ENCODE peak calls at places on chromosomes 4 and X, in six cellular contexts. One of them, this sample, is unnamed.

GRCh38 chrX:43562372-43562771 is 93.7 kb upstream of the MAOA start:
- DNase-seq in GM13976: no peak
- DNase-seq in coronary artery: no peak
- DNase-seq in dorsolateral prefrontal cortex: no peak
- DNase-seq in fibroblast of pulmonary artery: no peak
- DNase-seq in CD4-positive, alpha-beta T cell: no peak
- DNase-seq in this sample: no peak

GRCh38 chrX:67426946-67427345 is 116.9 kb upstream of the AR start:
- DNase-seq in dorsolateral prefrontal cortex: no peak
- DNase-seq in GM13976: no peak
- DNase-seq in coronary artery: no peak
- DNase-seq in fibroblast of pulmonary artery: no peak
- DNase-seq in CD4-positive, alpha-beta T cell: no peak
- DNase-seq in this sample: no peak

GRCh38 chrX:115226929-115227328 is 7.0 kb downstream of the LRCH2 start:
- DNase-seq in coronary artery: no peak
- DNase-seq in fibroblast of pulmonary artery: peak; percentile 25
- DNase-seq in dorsolateral prefrontal cortex: no peak
- DNase-seq in GM13976: no peak
- DNase-seq in CD4-positive, alpha-beta T cell: no peak
- DNase-seq in this sample: no peak

GRCh38 chr4:152039085-152039484 is 278.3 kb upstream of the GATB start:
- DNase-seq in CD4-positive, alpha-beta T cell: no peak
- DNase-seq in coronary artery: no peak
- DNase-seq in dorsolateral prefrontal cortex: no peak
- DNase-seq in fibroblast of pulmonary artery: peak; percentile 39
- DNase-seq in GM13976: no peak
- DNase-seq in this sample: no peak

GRCh38 chr4:154911097-154911496 is 130.0 kb downstream of the RBM46 start:
- DNase-seq in coronary artery: no peak
- DNase-seq in GM13976: no peak
- DNase-seq in CD4-positive, alpha-beta T cell: no peak
- DNase-seq in fibroblast of pulmonary artery: peak; percentile 11
- DNase-seq in dorsolateral prefrontal cortex: no peak
- DNase-seq in this sample: no peak

GRCh38 chr4:10582059-10582686 is 102.4 kb downstream of the CLNK start:
- DNase-seq in CD4-positive, alpha-beta T cell: no peak
- DNase-seq in coronary artery: no peak
- DNase-seq in fibroblast of pulmonary artery: peak; percentile 79
- DNase-seq in GM13976: peak; percentile 27
- DNase-seq in dorsolateral prefrontal cortex: peak; percentile 50
- DNase-seq in this sample: peak; percentile 43

GRCh38 chr4:108433832-108434231 is 186.5 kb upstream of the RPL34 start:
- DNase-seq in CD4-positive, alpha-beta T cell: peak; percentile 21
- DNase-seq in dorsolateral prefrontal cortex: no peak
- DNase-seq in GM13976: no peak
- DNase-seq in fibroblast of pulmonary artery: no peak
- DNase-seq in coronary artery: no peak
- DNase-seq in this sample: no peak

GRCh38 chr4:56653461-56654237 is 27.4 kb downstream of the HOPX start:
- DNase-seq in dorsolateral prefrontal cortex: no peak
- DNase-seq in fibroblast of pulmonary artery: no peak
- DNase-seq in GM13976: no peak
- DNase-seq in CD4-positive, alpha-beta T cell: peak; percentile 15
- DNase-seq in coronary artery: no peak
- DNase-seq in this sample: no peak

GRCh38 chr4:156693557-156693956 is 278.0 kb downstream of the PDGFC start:
- DNase-seq in GM13976: no peak
- DNase-seq in CD4-positive, alpha-beta T cell: no peak
- DNase-seq in fibroblast of pulmonary artery: no peak
- DNase-seq in coronary artery: no peak
- DNase-seq in dorsolateral prefrontal cortex: no peak
- DNase-seq in this sample: no peak

GRCh38 chrX:102067966-102068723 is 57.3 kb upstream of the TCEAL2 start:
- DNase-seq in coronary artery: no peak
- DNase-seq in dorsolateral prefrontal cortex: no peak
- DNase-seq in fibroblast of pulmonary artery: peak; percentile 22
- DNase-seq in GM13976: peak; percentile 7
- DNase-seq in CD4-positive, alpha-beta T cell: no peak
- DNase-seq in this sample: peak; percentile 22

GRCh38 chr4:153160856-153161598 is 43.2 kb upstream of the TRIM2 start:
- DNase-seq in coronary artery: no peak
- DNase-seq in dorsolateral prefrontal cortex: no peak
- DNase-seq in CD4-positive, alpha-beta T cell: no peak
- DNase-seq in GM13976: no peak
- DNase-seq in fibroblast of pulmonary artery: no peak
- DNase-seq in this sample: no peak

GRCh38 chrX:1883772-1884171 is 268.9 kb downstream of the ASMT start:
- DNase-seq in CD4-positive, alpha-beta T cell: no peak
- DNase-seq in dorsolateral prefrontal cortex: no peak
- DNase-seq in fibroblast of pulmonary artery: no peak
- DNase-seq in GM13976: no peak
- DNase-seq in coronary artery: no peak
- DNase-seq in this sample: no peak

GRCh38 chrX:46381630-46382029 is 163.6 kb downstream of the ZNF674 start:
- DNase-seq in CD4-positive, alpha-beta T cell: no peak
- DNase-seq in dorsolateral prefrontal cortex: no peak
- DNase-seq in GM13976: peak; percentile 21
- DNase-seq in coronary artery: no peak
- DNase-seq in fibroblast of pulmonary artery: peak; percentile 28
- DNase-seq in this sample: peak; percentile 22

GRCh38 chr4:37453004-37453360 is 208.4 kb downstream of the NWD2 start:
- DNase-seq in fibroblast of pulmonary artery: peak; percentile 82
- DNase-seq in CD4-positive, alpha-beta T cell: no peak
- DNase-seq in coronary artery: no peak
- DNase-seq in dorsolateral prefrontal cortex: no peak
- DNase-seq in GM13976: peak; percentile 76
- DNase-seq in this sample: peak; percentile 40

GRCh38 chrX:49165901-49166881 is 3.6 kb downstream of the MAGIX start:
- DNase-seq in GM13976: no peak
- DNase-seq in CD4-positive, alpha-beta T cell: peak; percentile 70
- DNase-seq in dorsolateral prefrontal cortex: peak; percentile 54
- DNase-seq in coronary artery: peak; percentile 86
- DNase-seq in fibroblast of pulmonary artery: peak; percentile 76
- DNase-seq in this sample: peak; percentile 68

GRCh38 chr4:20351360-20352171 is 99.9 kb downstream of the SLIT2 start:
- DNase-seq in GM13976: no peak
- DNase-seq in fibroblast of pulmonary artery: no peak
- DNase-seq in CD4-positive, alpha-beta T cell: no peak
- DNase-seq in dorsolateral prefrontal cortex: no peak
- DNase-seq in coronary artery: no peak
- DNase-seq in this sample: no peak

GRCh38 chrX:40169193-40170086 is 71.7 kb upstream of the BCOR start:
- DNase-seq in CD4-positive, alpha-beta T cell: peak; percentile 79
- DNase-seq in dorsolateral prefrontal cortex: peak; percentile 29
- DNase-seq in GM13976: peak; percentile 70
- DNase-seq in coronary artery: peak; percentile 70
- DNase-seq in fibroblast of pulmonary artery: peak; percentile 84
- DNase-seq in this sample: peak; percentile 69

GRCh38 chr4:74777531-74777930 is 16.8 kb downstream of the BTC start:
- DNase-seq in fibroblast of pulmonary artery: no peak
- DNase-seq in coronary artery: no peak
- DNase-seq in GM13976: no peak
- DNase-seq in CD4-positive, alpha-beta T cell: no peak
- DNase-seq in dorsolateral prefrontal cortex: no peak
- DNase-seq in this sample: no peak

GRCh38 chr4:47643845-47644244 is 158.8 kb downstream of the ATP10D start:
- DNase-seq in fibroblast of pulmonary artery: no peak
- DNase-seq in GM13976: no peak
- DNase-seq in CD4-positive, alpha-beta T cell: no peak
- DNase-seq in dorsolateral prefrontal cortex: no peak
- DNase-seq in coronary artery: no peak
- DNase-seq in this sample: no peak

GRCh38 chrX:96540111-96540631 is 144.5 kb upstream of the DIAPH2 start:
- DNase-seq in coronary artery: no peak
- DNase-seq in GM13976: no peak
- DNase-seq in fibroblast of pulmonary artery: no peak
- DNase-seq in dorsolateral prefrontal cortex: no peak
- DNase-seq in CD4-positive, alpha-beta T cell: no peak
- DNase-seq in this sample: no peak

GRCh38 chr4:26826721-26827120 is 33.9 kb upstream of the STIM2 start:
- DNase-seq in fibroblast of pulmonary artery: peak; percentile 52
- DNase-seq in coronary artery: no peak
- DNase-seq in CD4-positive, alpha-beta T cell: no peak
- DNase-seq in dorsolateral prefrontal cortex: no peak
- DNase-seq in GM13976: peak; percentile 55
- DNase-seq in this sample: no peak

GRCh38 chr4:73434311-73434710 is 1.7 kb upstream of the AFP start:
- DNase-seq in CD4-positive, alpha-beta T cell: no peak
- DNase-seq in dorsolateral prefrontal cortex: no peak
- DNase-seq in coronary artery: no peak
- DNase-seq in GM13976: peak; percentile 16
- DNase-seq in fibroblast of pulmonary artery: peak; percentile 18
- DNase-seq in this sample: no peak
- TF ChIP-seq CTCF in CD4-positive, alpha-beta T cell: peak; percentile 35
- TF ChIP-seq CTCF in dorsolateral prefrontal cortex: no peak
- TF ChIP-seq CTCF in coronary artery: peak; percentile 25
- TF ChIP-seq CTCF in GM13976: peak; percentile 17
- TF ChIP-seq CTCF in fibroblast of pulmonary artery: peak; percentile 52
- TF ChIP-seq CTCF in this sample: peak; percentile 55

GRCh38 chr4:3075652-3075981 is 1.1 kb downstream of the HTT start:
- DNase-seq in coronary artery: no peak
- DNase-seq in CD4-positive, alpha-beta T cell: no peak
- DNase-seq in dorsolateral prefrontal cortex: no peak
- DNase-seq in fibroblast of pulmonary artery: no peak
- DNase-seq in GM13976: no peak
- DNase-seq in this sample: no peak

GRCh38 chr4:3074846-3075651 is 568 bp downstream of the HTT start:
- DNase-seq in dorsolateral prefrontal cortex: peak; percentile 38
- DNase-seq in CD4-positive, alpha-beta T cell: peak; percentile 5
- DNase-seq in fibroblast of pulmonary artery: peak; percentile 53
- DNase-seq in coronary artery: peak; percentile 84
- DNase-seq in GM13976: peak; percentile 70
- DNase-seq in this sample: peak; percentile 82

GRCh38 chr4:3073158-3074077 is 920 bp downstream of the HTT-AS start:
- DNase-seq in coronary artery: no peak
- DNase-seq in GM13976: no peak
- DNase-seq in CD4-positive, alpha-beta T cell: peak; percentile 1
- DNase-seq in dorsolateral prefrontal cortex: no peak
- DNase-seq in fibroblast of pulmonary artery: no peak
- DNase-seq in this sample: no peak

GRCh38 chr4:3071811-3072210 is 2.5 kb downstream of the HTT-AS start:
- DNase-seq in fibroblast of pulmonary artery: no peak
- DNase-seq in coronary artery: no peak
- DNase-seq in CD4-positive, alpha-beta T cell: no peak
- DNase-seq in dorsolateral prefrontal cortex: no peak
- DNase-seq in GM13976: no peak
- DNase-seq in this sample: no peak

GRCh38 chr4:3074078-3074845 is at the start of the genes HTT and HTT-AS:
- DNase-seq in fibroblast of pulmonary artery: peak; percentile 95
- DNase-seq in CD4-positive, alpha-beta T cell: peak; percentile 93
- DNase-seq in GM13976: peak; percentile 98
- DNase-seq in coronary artery: peak; percentile 97
- DNase-seq in dorsolateral prefrontal cortex: peak; percentile 97
- DNase-seq in this sample: peak; percentile 99
- TF ChIP-seq CTCF in fibroblast of pulmonary artery: no peak
- TF ChIP-seq CTCF in CD4-positive, alpha-beta T cell: no peak
- TF ChIP-seq CTCF in GM13976: no peak
- TF ChIP-seq CTCF in coronary artery: no peak
- TF ChIP-seq CTCF in dorsolateral prefrontal cortex: no peak
- TF ChIP-seq CTCF in this sample: no peak

GRCh38 chrX:13748486-13748885 is 13.9 kb downstream of the OFD1 start:
- DNase-seq in GM13976: no peak
- DNase-seq in CD4-positive, alpha-beta T cell: no peak
- DNase-seq in dorsolateral prefrontal cortex: no peak
- DNase-seq in fibroblast of pulmonary artery: no peak
- DNase-seq in coronary artery: no peak
- DNase-seq in this sample: no peak

GRCh38 chrX:13750812-13751211 is 16.3 kb downstream of the OFD1 start:
- DNase-seq in GM13976: no peak
- DNase-seq in coronary artery: no peak
- DNase-seq in dorsolateral prefrontal cortex: no peak
- DNase-seq in fibroblast of pulmonary artery: no peak
- DNase-seq in CD4-positive, alpha-beta T cell: no peak
- DNase-seq in this sample: no peak

GRCh38 chrX:13750204-13750603 is 15.7 kb downstream of the OFD1 start:
- DNase-seq in dorsolateral prefrontal cortex: no peak
- DNase-seq in coronary artery: no peak
- DNase-seq in CD4-positive, alpha-beta T cell: no peak
- DNase-seq in GM13976: peak; percentile 28
- DNase-seq in fibroblast of pulmonary artery: peak; percentile 55
- DNase-seq in this sample: no peak

GRCh38 chrX:13752141-13752540 is 17.6 kb downstream of the OFD1 start:
- DNase-seq in fibroblast of pulmonary artery: no peak
- DNase-seq in coronary artery: no peak
- DNase-seq in GM13976: no peak
- DNase-seq in dorsolateral prefrontal cortex: no peak
- DNase-seq in CD4-positive, alpha-beta T cell: no peak
- DNase-seq in this sample: no peak

DNA sequence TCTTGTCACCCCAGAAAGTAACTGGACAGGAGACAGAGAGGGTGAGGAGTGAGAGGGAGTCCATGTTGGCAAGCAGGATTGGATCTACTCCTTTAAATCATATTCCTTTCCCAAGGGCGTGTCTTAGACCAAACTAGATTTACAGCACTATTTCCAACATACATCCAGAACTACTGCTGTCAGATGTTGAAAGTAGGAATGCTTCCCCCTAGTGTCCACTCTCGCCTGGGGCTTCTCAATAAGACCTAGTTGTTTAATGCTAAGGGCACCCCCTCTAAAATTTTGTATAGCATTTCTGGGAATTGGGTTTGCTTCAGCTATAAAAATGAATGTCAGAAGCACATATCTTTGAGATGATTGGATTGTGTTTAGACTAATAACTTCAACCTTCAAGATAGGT is 13.3 kb downstream of the OFD1 start:
- DNase-seq in coronary artery: no peak
- DNase-seq in CD4-positive, alpha-beta T cell: peak; percentile 10
- DNase-seq in fibroblast of pulmonary artery: peak; percentile 83
- DNase-seq in dorsolateral prefrontal cortex: no peak
- DNase-seq in GM13976: no peak
- DNase-seq in this sample: no peak
- TF ChIP-seq CTCF in coronary artery: no peak
- TF ChIP-seq CTCF in CD4-positive, alpha-beta T cell: no peak
- TF ChIP-seq CTCF in fibroblast of pulmonary artery: peak; percentile 60
- TF ChIP-seq CTCF in dorsolateral prefrontal cortex: peak; percentile 48
- TF ChIP-seq CTCF in GM13976: no peak
- TF ChIP-seq CTCF in this sample: peak; percentile 26

DNA sequence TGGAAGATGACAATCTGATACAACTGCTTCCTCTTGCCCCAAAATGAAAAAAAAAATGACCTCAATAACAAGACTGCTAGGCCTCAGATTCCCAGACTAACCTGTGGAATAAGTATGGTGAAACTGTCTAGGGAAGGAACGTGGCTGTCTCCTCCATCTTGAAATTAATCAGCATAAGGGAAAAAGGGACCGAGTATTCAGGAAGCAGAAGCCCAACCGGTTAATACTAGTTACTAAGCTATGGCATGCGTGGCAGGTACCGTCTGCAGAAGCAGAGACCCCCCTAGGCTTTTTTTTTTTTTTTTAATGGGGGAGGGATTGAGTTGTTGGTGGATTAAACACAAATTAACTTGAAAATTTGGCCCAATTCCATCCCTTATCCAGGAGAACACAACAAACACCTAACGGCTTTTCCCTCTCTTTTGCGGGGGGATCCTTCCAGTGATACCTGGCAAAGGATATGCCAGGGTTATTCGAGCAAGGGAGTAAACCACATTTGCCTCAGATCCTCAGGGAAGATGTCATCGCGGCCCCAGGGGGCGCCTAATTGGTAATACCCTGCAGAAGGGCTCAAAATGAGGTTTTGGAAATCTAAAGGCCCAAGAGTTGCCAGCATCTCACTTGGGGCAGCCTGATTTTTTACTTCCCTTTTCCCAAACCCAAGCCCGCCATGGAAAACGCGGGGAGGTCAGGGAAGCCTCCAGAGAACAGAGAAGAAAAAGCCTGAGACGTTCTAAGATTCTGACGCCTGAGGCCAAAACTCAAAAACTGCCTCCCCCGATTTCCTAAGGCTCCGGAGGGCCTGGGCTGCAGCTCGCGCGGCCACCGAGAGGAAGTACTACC is 853 bp downstream of the RLIM start:
- DNase-seq in CD4-positive, alpha-beta T cell: no peak
- DNase-seq in dorsolateral prefrontal cortex: no peak
- DNase-seq in GM13976: no peak
- DNase-seq in fibroblast of pulmonary artery: peak; percentile 52
- DNase-seq in coronary artery: no peak
- DNase-seq in this sample: peak; percentile 2
- TF ChIP-seq CTCF in CD4-positive, alpha-beta T cell: no peak
- TF ChIP-seq CTCF in dorsolateral prefrontal cortex: no peak
- TF ChIP-seq CTCF in GM13976: no peak
- TF ChIP-seq CTCF in fibroblast of pulmonary artery: no peak
- TF ChIP-seq CTCF in coronary artery: no peak
- TF ChIP-seq CTCF in this sample: no peak

This sample was measured in nephron progenitor cell.